ENCODE peak calls at places on chromosomes 2 and 18, in four cellular contexts. B, X, V and D are unnamed samples. For H3K36me3 and H3K4me1, the result is how much of the 10 kb centered on the place peaks cover.

GRCh38 chr2:98664323-98664722 is 55.9 kb downstream of the UNC50 start:
- DNase-seq in B (no peak), X (no peak), V (no peak), D (no peak)

GRCh38 chr18:50372743-50373142 is 2.1 kb upstream of the SKA1 start:
- DNase-seq in B (no peak), X (no peak), V (no peak), D (no peak)

GRCh38 chr18:9673296-9674251 is 34.5 kb upstream of the RAB31 start:
- DNase-seq in B (no peak), X (peak), V (peak), D (no peak)

GRCh38 chr2:88658890-88659881 is 31.9 kb upstream of the EIF2AK3 start:
- DNase-seq in B (peak), X (peak), V (peak), D (no peak)

GRCh38 chr2:46718797-46719196 is 196.8 kb downstream of the MCFD2 start:
- DNase-seq in B (no peak), X (no peak), V (no peak), D (no peak)

GRCh38 chr2:103230813-103231212 is 469.0 kb downstream of the TMEM182 start:
- DNase-seq in B (no peak), X (no peak), V (no peak), D (no peak)

GRCh38 chr2:102094917-102095316 is 47.6 kb upstream of the IL1R1 start:
- DNase-seq in B (peak), X (peak), V (peak), D (no peak)

GRCh38 chr2:238272156-238272555 is 16.3 kb downstream of the PER2 start:
- DNase-seq in B (no peak), X (no peak), V (no peak), D (no peak)

GRCh38 chr2:42914314-42914713 is 121.9 kb upstream of the HAAO start:
- DNase-seq in B (no peak), X (no peak), V (no peak), D (no peak)

DNA sequence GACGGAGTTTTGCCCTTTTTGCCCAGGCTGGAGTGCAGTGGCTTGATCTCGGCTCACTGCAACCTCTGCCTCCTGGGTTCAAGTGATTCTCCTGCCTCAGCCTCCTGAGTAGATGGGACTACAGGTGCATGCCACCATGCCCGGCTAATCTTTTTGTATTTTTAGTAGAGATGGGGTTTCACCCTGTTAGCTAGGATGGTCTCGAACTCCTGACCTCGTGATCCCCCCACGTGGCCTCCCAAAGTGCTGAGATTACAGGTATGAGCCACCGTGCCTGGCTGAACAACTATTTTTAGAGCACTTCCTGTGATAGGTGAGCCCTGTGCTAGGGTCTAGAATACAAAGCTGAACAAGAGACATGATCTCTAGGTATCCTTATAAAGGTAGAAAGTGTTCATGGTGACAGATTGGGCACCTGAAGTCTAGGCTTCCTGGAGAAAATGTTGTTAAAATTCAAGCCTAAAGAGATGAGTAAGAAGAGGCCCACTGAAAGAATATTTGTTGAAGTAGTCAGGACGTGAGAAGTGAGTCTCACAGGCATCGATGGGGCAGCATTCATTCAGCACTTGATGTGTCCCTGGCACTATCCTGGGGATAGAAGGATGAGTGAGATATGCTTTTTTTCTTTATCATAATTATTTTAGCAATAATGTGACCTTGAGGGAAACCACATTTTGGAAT is 5.0 kb downstream of the ZNF236 start:
- DNase-seq in B (no peak), X (peak), V (no peak), D (no peak)
- H3K36me3 ChIP-seq in B (under half), X (under half), V (under half), D (under half)

GRCh38 chr2:54591551-54591950 is 131.9 kb upstream of the EML6 start:
- DNase-seq in B (no peak), X (no peak), V (no peak), D (no peak)
- H3K4me1 ChIP-seq in B (under half), X (under half), V (under half), D (under half)

DNA sequence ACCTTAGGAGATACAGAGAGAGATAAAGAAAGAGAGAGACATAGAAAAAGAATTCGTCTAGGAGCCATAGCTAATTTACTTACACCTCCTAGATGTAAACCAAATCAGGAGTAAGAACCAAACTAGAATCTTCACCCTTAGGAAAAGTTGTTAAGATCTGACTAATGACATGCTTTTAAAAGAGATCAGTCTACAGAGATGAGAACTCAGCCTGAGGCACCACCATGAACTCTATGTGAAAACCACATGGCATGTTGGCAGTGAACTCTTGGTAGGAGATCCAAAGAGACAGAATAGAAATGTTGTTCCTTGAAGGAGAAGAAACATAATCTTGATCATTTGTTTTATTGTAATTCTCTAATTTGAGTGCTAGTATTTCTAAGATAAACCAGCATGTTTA is 585.4 kb upstream of the ID2 start:
- DNase-seq in B (no peak), X (no peak), V (no peak), D (no peak)
- H3K27ac ChIP-seq in B (no peak), X (no peak), V (no peak), D (no peak)

GRCh38 chr2:53901192-53901591 is 41.4 kb upstream of the GPR75 start:
- DNase-seq in B (no peak), X (no peak), V (no peak), D (no peak)

GRCh38 chr2:53896864-53897263 is 37.1 kb upstream of the GPR75 start:
- DNase-seq in B (no peak), X (peak), V (peak), D (no peak)
- H3K36me3 ChIP-seq in B (half or more), X (under half), V (half or more), D (under half)

GRCh38 chr2:201257381-201257940 is 2.9 kb upstream of the CASP8 start:
- DNase-seq in B (peak), X (peak), V (no peak), D (no peak)

GRCh38 chr2:201258666-201258999 is 1.7 kb upstream of the CASP8 start:
- DNase-seq in B (no peak), X (no peak), V (no peak), D (no peak)

GRCh38 chr2:201256001-201256544 is 4.3 kb upstream of the CASP8 start:
- DNase-seq in B (no peak), X (peak), V (no peak), D (no peak)

GRCh38 chr2:201259216-201259615 is 1.1 kb upstream of the CASP8 start:
- DNase-seq in B (no peak), X (no peak), V (peak), D (no peak)

GRCh38 chr2:201257941-201258665 is 2.2 kb upstream of the CASP8 start:
- DNase-seq in B (peak), X (peak), V (peak), D (no peak)
- H3K4me1 ChIP-seq in B (under half), X (under half), V (under half), D (under half)

GRCh38 chr2:172457606-172458005 is 30.2 kb downstream of the ITGA6 start:
- DNase-seq in B (no peak), X (peak), V (no peak), D (no peak)
- H3K27ac ChIP-seq in B (no peak), X (no peak), V (no peak), D (no peak)

GRCh38 chr2:241680827-241681599 is 5.6 kb downstream of the DTYMK start:
- DNase-seq in B (peak), X (peak), V (peak), D (no peak)

GRCh38 chr2:241678307-241678706 is 8.3 kb downstream of the DTYMK start:
- DNase-seq in B (no peak), X (no peak), V (no peak), D (no peak)

GRCh38 chr2:241677392-241677791 is 9.2 kb downstream of the DTYMK start:
- DNase-seq in B (no peak), X (no peak), V (no peak), D (no peak)

GRCh38 chr2:241678784-241679540 is 7.7 kb downstream of the DTYMK start:
- DNase-seq in B (no peak), X (no peak), V (no peak), D (no peak)

GRCh38 chr2:241680044-241680443 is 6.6 kb downstream of the DTYMK start:
- DNase-seq in B (no peak), X (no peak), V (no peak), D (no peak)
- H3K36me3 ChIP-seq in B (half or more), X (under half), V (under half), D (under half)

DNA sequence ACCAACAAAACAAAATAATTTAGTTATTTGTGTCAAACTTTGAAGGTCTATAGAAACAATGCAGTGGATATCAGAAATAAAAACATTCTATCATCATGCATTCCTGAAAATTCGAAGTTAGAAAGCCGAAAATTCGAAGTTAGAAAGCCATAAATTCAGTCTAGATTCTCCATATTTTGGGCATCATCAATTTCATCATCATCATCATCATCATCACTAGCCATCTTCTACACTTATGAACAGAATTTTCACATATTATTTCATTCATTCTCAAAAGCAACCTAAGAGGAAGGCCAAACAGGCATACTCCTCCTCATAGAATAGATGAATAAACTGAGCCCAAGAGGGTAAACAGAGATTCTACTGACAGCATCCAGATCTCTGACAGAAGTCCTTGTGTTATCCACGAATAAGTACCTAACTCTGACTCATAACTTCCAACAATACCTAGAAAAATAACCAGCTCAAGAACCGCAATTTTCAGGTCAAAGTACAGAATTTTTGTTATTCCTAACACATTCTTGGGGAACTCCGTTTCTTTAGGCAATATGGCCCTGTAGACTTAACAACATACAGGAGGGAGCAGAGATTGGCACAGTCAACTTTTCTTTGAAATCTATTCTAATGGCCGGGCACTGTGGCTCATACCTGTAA is 84.7 kb downstream of the TCF4 start:
- DNase-seq in B (no peak), X (peak), V (no peak), D (no peak)
- H3K4me1 ChIP-seq in B (under half), X (under half), V (under half), D (under half)

GRCh38 chr2:197276156-197276555 is 34.4 kb downstream of the ANKRD44 start:
- DNase-seq in B (no peak), X (no peak), V (no peak), D (no peak)
- H3K27ac ChIP-seq in B (no peak), X (no peak), V (no peak), D (no peak)